ENCODE peak calls at places on chromosome 5, in four cellular contexts. Q is prostate gland, P is PC-9, T is adrenal gland. E is an unnamed sample. For H3K27me3, the result is how much of the 10 kb centered on the place peaks cover.

GRCh38 chr5:139759219-139759721 is 36.3 kb upstream of the PSD2 start:
- DNase-seq in Q (no peak), P (no peak), T (peak), E (no peak)

GRCh38 chr5:174145821-174146220 is 100.3 kb downstream of the NSG2 start:
- DNase-seq in Q (no peak), P (no peak), T (peak), E (no peak)

GRCh38 chr5:180495991-180496741 is 2.0 kb downstream of the CNOT6 start:
- DNase-seq in Q (no peak), P (no peak), T (peak), E (no peak)

GRCh38 chr5:59079622-59080620 is 497.0 kb downstream of the RAB3C start:
- DNase-seq in Q (no peak), P (no peak), T (no peak), E (no peak)

GRCh38 chr5:178334856-178335255 is 102.3 kb upstream of the PHYKPL start:
- DNase-seq in Q (no peak), P (no peak), T (no peak), E (no peak)

GRCh38 chr5:173592050-173592669 is 24.3 kb downstream of the BOD1 start:
- DNase-seq in Q (no peak), P (peak), T (peak), E (no peak)

GRCh38 chr5:173743641-173744343 is 127.3 kb upstream of the BOD1 start:
- DNase-seq in Q (no peak), P (no peak), T (no peak), E (no peak)

GRCh38 chr5:151156732-151157402 is 712 bp downstream of the ANXA6 start:
- DNase-seq in Q (no peak), P (no peak), T (peak), E (no peak)

GRCh38 chr5:103498211-103498610 is 64.4 kb downstream of the NUDT12 start:
- DNase-seq in Q (no peak), P (no peak), T (no peak), E (no peak)

GRCh38 chr5:172583931-172584511 is 57.0 kb upstream of the NEURL1B start:
- DNase-seq in Q (no peak), P (no peak), T (peak), E (no peak)

GRCh38 chr5:167723254-167723871 is 568.1 kb upstream of the WWC1 start:
- DNase-seq in Q (peak), P (peak), T (peak), E (peak)

GRCh38 chr5:124461857-124462423 is 284.5 kb downstream of the ZNF608 start:
- DNase-seq in Q (no peak), P (no peak), T (peak), E (no peak)

GRCh38 chr5:97534166-97534565 is 351.1 kb upstream of the RIOK2 start:
- DNase-seq in Q (peak), P (peak), T (no peak), E (no peak)

GRCh38 chr5:109690456-109691247 is 925 bp downstream of the MAN2A1 start:
- DNase-seq in Q (peak), P (peak), T (peak), E (peak)

GRCh38 chr5:148152785-148153184 is 15.6 kb upstream of the SPINK14 start:
- DNase-seq in Q (no peak), P (no peak), T (no peak), E (no peak)

GRCh38 chr5:20678814-20679298 is 690.9 kb upstream of the CDH18 start:
- DNase-seq in Q (no peak), P (peak), T (no peak), E (no peak)

DNA sequence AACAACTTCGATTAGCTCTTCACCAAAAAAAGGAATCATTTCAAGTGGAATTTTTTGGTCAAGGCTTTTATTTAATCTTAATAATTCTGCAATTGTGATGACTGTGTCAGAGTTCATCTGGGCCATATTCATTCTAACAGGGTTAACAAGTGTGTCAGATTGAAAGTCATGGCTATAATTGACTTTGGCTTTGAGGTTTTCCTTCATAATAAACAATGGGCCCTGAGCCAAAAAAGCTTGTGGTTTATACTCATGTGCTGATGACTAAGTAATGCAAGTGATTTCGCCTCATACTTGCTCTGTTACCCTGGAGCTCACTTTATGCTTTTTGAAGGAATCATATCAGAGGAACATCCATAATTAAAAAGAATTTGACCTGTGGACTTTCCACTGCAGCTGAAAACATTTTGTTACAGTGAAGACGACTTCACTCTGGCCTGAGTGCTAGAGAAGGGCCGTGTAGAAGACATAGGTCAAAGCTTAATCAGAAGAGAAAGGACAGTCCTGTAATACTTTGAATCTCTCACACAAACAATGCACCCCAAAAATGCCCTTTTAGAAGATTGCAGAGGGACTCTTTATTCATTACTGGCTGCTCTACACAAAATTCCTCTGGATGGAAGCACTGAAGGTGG is 101.7 kb downstream of the GDNF start:
- DNase-seq in Q (no peak), P (peak), T (no peak), E (no peak)
- H3K4me3 ChIP-seq in Q (no peak), P (no peak), T (no peak), E (no peak)

DNA sequence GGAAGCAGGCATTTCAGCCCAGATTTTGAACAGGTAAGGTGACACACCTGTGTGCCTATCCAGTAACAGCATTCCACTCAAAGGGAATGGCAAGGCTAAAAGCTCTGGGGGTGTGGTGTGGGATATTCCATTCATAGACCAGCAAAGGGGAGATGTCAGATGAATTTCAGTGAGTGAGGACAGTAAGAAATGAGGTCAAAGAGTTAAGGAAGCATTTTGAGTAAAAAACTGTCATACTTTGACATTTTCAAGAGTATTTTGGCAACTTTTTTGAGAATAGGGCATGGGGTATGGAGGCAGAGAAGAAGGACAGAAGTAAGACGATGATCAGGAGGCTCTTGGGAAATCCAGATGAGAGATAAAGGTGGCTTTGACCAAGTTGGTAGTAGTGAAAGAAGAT is 2.2 kb upstream of the ELOVL7 start:
- DNase-seq in Q (no peak), P (no peak), T (no peak), E (no peak)
- H3K27me3 ChIP-seq in Q (under half), P (under half), T (under half), E (under half)

DNA sequence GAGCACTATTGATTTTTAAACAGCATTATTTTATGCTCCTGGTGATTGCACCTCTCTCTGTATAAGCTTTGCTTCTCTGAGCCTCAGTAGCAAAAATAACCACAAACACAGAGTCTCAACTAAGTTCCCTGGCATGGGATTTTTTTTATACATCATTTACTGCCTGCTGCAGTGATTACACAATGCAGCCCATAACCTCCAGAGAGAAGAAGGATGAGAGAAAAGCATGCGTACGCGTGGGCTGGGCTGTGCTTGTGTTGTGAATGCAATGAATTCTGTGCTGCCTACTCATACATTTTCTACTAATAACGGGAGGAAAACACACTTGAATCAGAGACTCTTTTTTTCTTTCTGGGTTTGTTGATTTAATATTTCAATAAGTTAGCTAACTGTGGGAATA is 351.6 kb downstream of the MED10 start:
- DNase-seq in Q (no peak), P (no peak), T (no peak), E (no peak)
- H3K4me3 ChIP-seq in Q (no peak), P (no peak), T (no peak), E (no peak)

DNA sequence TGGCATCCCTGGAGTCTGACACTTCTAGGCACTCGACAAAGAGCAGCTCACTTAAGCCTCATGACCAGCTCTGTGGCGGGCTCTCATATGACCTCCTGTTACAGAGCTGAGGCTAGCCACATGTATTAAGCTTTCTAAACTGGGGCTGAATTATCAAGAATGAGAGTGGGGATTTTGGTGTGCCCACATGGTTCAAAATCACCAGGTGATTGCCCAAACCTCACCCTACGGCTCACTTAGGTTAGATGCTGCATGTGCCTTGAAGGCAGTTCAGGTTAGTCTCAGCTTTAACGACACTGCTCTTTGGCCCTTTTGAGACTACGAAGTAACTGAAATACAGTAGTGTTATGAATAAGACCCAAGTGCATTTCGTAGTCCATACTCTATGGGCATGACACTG is 39.4 kb upstream of the SMIM32 start:
- DNase-seq in Q (no peak), P (no peak), T (no peak), E (no peak)
- H3K27me3 ChIP-seq in Q (under half), P (under half), T (under half), E (under half)

GRCh38 chr5:95718738-95719137 is 12.4 kb upstream of the RHOBTB3 start:
- DNase-seq in Q (no peak), P (no peak), T (no peak), E (no peak)
- H3K4me3 ChIP-seq in Q (no peak), P (no peak), T (no peak), E (no peak)

GRCh38 chr5:81077105-81077504 is 116.9 kb downstream of the RASGRF2 start:
- DNase-seq in Q (no peak), P (no peak), T (no peak), E (no peak)

GRCh38 chr5:81078930-81079329 is 118.8 kb downstream of the RASGRF2 start:
- DNase-seq in Q (no peak), P (no peak), T (no peak), E (no peak)

GRCh38 chr5:81086881-81087281 is 126.7 kb downstream of the RASGRF2 start:
- DNase-seq in Q (no peak), P (no peak), T (no peak), E (no peak)

GRCh38 chr5:81080809-81081460 is 120.8 kb downstream of the RASGRF2 start:
- DNase-seq in Q (no peak), P (no peak), T (no peak), E (no peak)

DNA sequence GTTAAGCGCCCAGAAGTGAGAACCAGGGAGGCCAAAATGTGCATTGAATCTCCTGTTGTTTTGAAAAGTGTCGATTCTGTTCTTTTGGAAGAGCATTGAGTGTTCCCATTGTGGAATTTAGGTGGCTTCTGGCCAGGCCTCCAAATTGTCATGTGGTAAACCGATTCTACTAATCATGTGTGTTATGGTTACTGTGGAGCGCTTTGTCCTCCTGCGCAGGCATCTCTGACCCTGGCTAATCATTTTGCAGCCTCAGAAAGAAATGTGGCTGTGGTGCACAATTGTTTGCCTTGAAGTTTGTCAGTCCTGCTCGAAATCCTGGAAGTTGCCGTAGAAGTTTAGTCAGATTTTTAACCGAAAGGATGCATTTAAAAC is 121.3 kb downstream of the RASGRF2 start:
- DNase-seq in Q (no peak), P (no peak), T (no peak), E (no peak)
- H3K27me3 ChIP-seq in Q (under half), P (under half), T (under half), E (under half)

DNA sequence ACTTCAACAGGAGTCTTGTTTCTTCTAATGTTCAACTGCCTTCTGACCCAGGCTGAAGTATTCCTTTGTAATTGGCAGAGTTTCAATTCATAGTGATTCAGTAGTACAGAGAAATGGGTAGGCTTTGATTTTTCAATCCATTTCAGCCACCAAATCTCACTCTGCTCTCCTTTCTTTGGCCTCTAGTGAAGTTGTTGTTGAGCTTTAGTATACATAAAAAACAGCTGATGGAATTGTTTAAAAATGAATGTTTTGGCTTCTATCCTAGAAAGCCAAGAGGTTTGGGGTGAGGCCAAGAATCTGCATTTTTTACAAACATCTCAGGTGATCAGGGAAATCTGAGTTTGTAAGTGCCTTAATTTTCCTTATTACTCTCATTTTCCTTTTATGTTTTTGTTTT is 182.9 kb upstream of the MAP1B start:
- DNase-seq in Q (no peak), P (no peak), T (no peak), E (no peak)
- H3K4me3 ChIP-seq in Q (no peak), P (no peak), T (no peak), E (no peak)

GRCh38 chr5:1007681-1008450 is 736 bp upstream of the NKD2 start:
- DNase-seq in Q (no peak), P (peak), T (peak), E (peak)
- H3K27me3 ChIP-seq in Q (under half), P (half or more), T (under half), E (under half)